ENCODE peak calls at places on chromosome 12, in five cellular contexts. R is HT1080; J is cardiac fibroblast; C is central memory CD4-positive, alpha-beta T cell; P is activated gamma-delta T cell. U is an unnamed sample.

GRCh38 chr12:262113-262512 is 523 bp downstream of the SLC6A13 start:
- DNase-seq in R (no peak), C (no peak), P (no peak), J (no peak), U (no peak)

GRCh38 chr12:100229876-100230275 is 29.3 kb downstream of the ACTR6 start:
- DNase-seq in C (no peak), R (no peak), J (no peak), P (no peak), U (no peak)

GRCh38 chr12:95663525-95663924 is 112.2 kb upstream of the USP44 start:
- DNase-seq in P (no peak), J (peak; percentile 67), C (no peak), R (no peak), U (no peak)

GRCh38 chr12:124294686-124295315 is at the start of gene RFLNA:
- DNase-seq in R (no peak), P (no peak), C (no peak), J (peak; percentile 41), U (no peak)

GRCh38 chr12:104132351-104132956 is 5.6 kb downstream of the NFYB start:
- DNase-seq in R (no peak), P (no peak), J (no peak), C (no peak), U (no peak)

GRCh38 chr12:9699898-9700605 is 30.5 kb downstream of the CLEC2D start:
- DNase-seq in C (no peak), P (no peak), R (no peak), J (peak; percentile 32), U (no peak)

GRCh38 chr12:88400302-88400701 is 180.0 kb downstream of the KITLG start:
- DNase-seq in J (no peak), C (no peak), R (no peak), P (no peak), U (no peak)

GRCh38 chr12:3091650-3092207 is 14.6 kb downstream of the TSPAN9 start:
- DNase-seq in C (no peak), J (no peak), R (no peak), P (no peak), U (no peak)

GRCh38 chr12:32617549-32617948 is 61.6 kb upstream of the DNM1L start:
- DNase-seq in J (no peak), C (no peak), R (no peak), P (no peak), U (no peak)

GRCh38 chr12:63419119-63419518 is 249.2 kb downstream of the DPY19L2 start:
- DNase-seq in R (peak; percentile 81), C (no peak), J (no peak), P (no peak), U (peak; percentile 52)

GRCh38 chr12:29088611-29089219 is 60.4 kb upstream of the FAR2 start:
- DNase-seq in C (peak; percentile 10), J (peak; percentile 48), R (peak; percentile 40), P (no peak), U (peak; percentile 59)

GRCh38 chr12:2129076-2129475 is 76.3 kb downstream of the CACNA1C start:
- DNase-seq in J (peak; percentile 11), P (no peak), R (peak; percentile 55), C (no peak), U (no peak)

GRCh38 chr12:26090853-26091510 is 33.9 kb downstream of the BHLHE41 start:
- DNase-seq in J (no peak), P (no peak), R (peak; percentile 43), C (no peak), U (peak; percentile 93)

GRCh38 chr12:31620311-31620710 is 29.4 kb upstream of the DENND5B start:
- DNase-seq in J (no peak), R (peak; percentile 48), C (no peak), P (no peak), U (peak; percentile 37)

GRCh38 chr12:50050410-50051280 is 6.8 kb upstream of the ASIC1 start:
- DNase-seq in J (peak; percentile 93), C (no peak), P (no peak), R (no peak), U (no peak)

GRCh38 chr12:97368462-97369150 is 94.0 kb upstream of the RMST start:
- DNase-seq in R (no peak), J (no peak), C (no peak), P (no peak), U (no peak)

GRCh38 chr12:24852420-24852819 is 96.5 kb downstream of the BCAT1 start:
- DNase-seq in C (no peak), R (no peak), P (no peak), J (peak; percentile 21), U (peak; percentile 52)

GRCh38 chr12:3920378-3921141 is 47.4 kb upstream of the PARP11 start:
- DNase-seq in P (no peak), J (no peak), C (no peak), R (no peak), U (no peak)

GRCh38 chr12:114288071-114288470 is 117.9 kb downstream of the TBX5 start:
- DNase-seq in C (no peak), J (peak; percentile 37), R (peak; percentile 6), P (no peak), U (peak; percentile 6)

GRCh38 chr12:118455327-118455726 is 79.0 kb downstream of the SUDS3 start:
- DNase-seq in P (no peak), R (peak; percentile 39), C (no peak), J (no peak), U (no peak)

GRCh38 chr12:6277982-6278438 is 32.5 kb upstream of the PLEKHG6 start:
- DNase-seq in R (no peak), C (no peak), P (no peak), J (no peak), U (peak; percentile 60)

GRCh38 chr12:84397846-84398245 is 514.8 kb downstream of the SLC6A15 start:
- DNase-seq in P (no peak), C (no peak), R (no peak), J (no peak), U (no peak)

GRCh38 chr12:77888611-77889010 is 57.9 kb downstream of the NAV3 start:
- DNase-seq in R (peak; percentile 92), C (no peak), P (no peak), J (peak; percentile 48), U (peak; percentile 80)

GRCh38 chr12:8950287-8950574 is 786 bp upstream of the M6PR start:
- DNase-seq in J (no peak), C (no peak), P (no peak), R (no peak), U (no peak)

U was measured in SW480.